ENCODE peak calls at places on chromosomes 13 and 19, in eight cellular contexts. One of them, this sample, is unnamed.
A peak's percentile ranks its signal among the peaks of the same experiment; 100 is the strongest.

GRCh38 chr13:36332986-36333385 is 13.2 kb downstream of the SPART start:
- DNase-seq in nucleus accumbens: no peak
- DNase-seq in ACHN: peak; percentile 39
- DNase-seq in activated naive CD4-positive, alpha-beta T cell: no peak
- DNase-seq in NCI-H1105 treated with DMSO at 0.1 percent for 48 hours: no peak
- DNase-seq in NB4: peak; percentile 47
- DNase-seq in iPS DF 19.7: no peak
- DNase-seq in NCI-H510A treated with DMSO at 0.1 percent for 48 hours: no peak
- DNase-seq in this sample: no peak

GRCh38 chr13:96141032-96141431 is 51.1 kb downstream of the HS6ST3 start:
- DNase-seq in nucleus accumbens: no peak
- DNase-seq in NCI-H1105 treated with DMSO at 0.1 percent for 48 hours: no peak
- DNase-seq in NCI-H510A treated with DMSO at 0.1 percent for 48 hours: peak; percentile 19
- DNase-seq in NB4: peak; percentile 35
- DNase-seq in iPS DF 19.7: no peak
- DNase-seq in ACHN: peak; percentile 32
- DNase-seq in activated naive CD4-positive, alpha-beta T cell: no peak
- DNase-seq in this sample: no peak

GRCh38 chr19:10797541-10798256 is 38.3 kb downstream of the TMED1 start:
- DNase-seq in NB4: peak; percentile 20
- DNase-seq in NCI-H1105 treated with DMSO at 0.1 percent for 48 hours: no peak
- DNase-seq in nucleus accumbens: peak; percentile 17
- DNase-seq in NCI-H510A treated with DMSO at 0.1 percent for 48 hours: no peak
- DNase-seq in activated naive CD4-positive, alpha-beta T cell: peak; percentile 35
- DNase-seq in iPS DF 19.7: no peak
- DNase-seq in ACHN: no peak
- DNase-seq in this sample: peak; percentile 50

GRCh38 chr13:46355088-46355468 is 32.0 kb downstream of the RUBCNL start:
- DNase-seq in nucleus accumbens: no peak
- DNase-seq in NCI-H1105 treated with DMSO at 0.1 percent for 48 hours: no peak
- DNase-seq in NCI-H510A treated with DMSO at 0.1 percent for 48 hours: no peak
- DNase-seq in NB4: no peak
- DNase-seq in ACHN: no peak
- DNase-seq in activated naive CD4-positive, alpha-beta T cell: no peak
- DNase-seq in iPS DF 19.7: no peak
- DNase-seq in this sample: no peak

GRCh38 chr13:111361046-111361872 is 40.8 kb downstream of the TEX29 start:
- DNase-seq in NB4: no peak
- DNase-seq in ACHN: no peak
- DNase-seq in iPS DF 19.7: no peak
- DNase-seq in NCI-H1105 treated with DMSO at 0.1 percent for 48 hours: no peak
- DNase-seq in nucleus accumbens: no peak
- DNase-seq in activated naive CD4-positive, alpha-beta T cell: no peak
- DNase-seq in NCI-H510A treated with DMSO at 0.1 percent for 48 hours: no peak
- DNase-seq in this sample: no peak

GRCh38 chr19:49340069-49340864 is 5.1 kb downstream of the CD37 start:
- DNase-seq in NB4: peak; percentile 82
- DNase-seq in NCI-H510A treated with DMSO at 0.1 percent for 48 hours: no peak
- DNase-seq in nucleus accumbens: no peak
- DNase-seq in ACHN: no peak
- DNase-seq in iPS DF 19.7: no peak
- DNase-seq in activated naive CD4-positive, alpha-beta T cell: no peak
- DNase-seq in NCI-H1105 treated with DMSO at 0.1 percent for 48 hours: peak; percentile 82
- DNase-seq in this sample: no peak

GRCh38 chr19:46787331-46788100 is 878 bp downstream of the SLC1A5 start:
- DNase-seq in nucleus accumbens: no peak
- DNase-seq in activated naive CD4-positive, alpha-beta T cell: peak; percentile 12
- DNase-seq in NCI-H1105 treated with DMSO at 0.1 percent for 48 hours: peak; percentile 45
- DNase-seq in NB4: peak; percentile 94
- DNase-seq in NCI-H510A treated with DMSO at 0.1 percent for 48 hours: peak; percentile 31
- DNase-seq in iPS DF 19.7: no peak
- DNase-seq in ACHN: peak; percentile 59
- DNase-seq in this sample: peak; percentile 41

GRCh38 chr19:32206065-32206464 is 139.3 kb upstream of the ZNF507 start:
- DNase-seq in activated naive CD4-positive, alpha-beta T cell: no peak
- DNase-seq in ACHN: no peak
- DNase-seq in NCI-H510A treated with DMSO at 0.1 percent for 48 hours: no peak
- DNase-seq in iPS DF 19.7: no peak
- DNase-seq in NCI-H1105 treated with DMSO at 0.1 percent for 48 hours: no peak
- DNase-seq in nucleus accumbens: no peak
- DNase-seq in NB4: no peak
- DNase-seq in this sample: no peak

GRCh38 chr13:105365831-105366230 is 1169.6 kb downstream of the EFNB2 start:
- DNase-seq in nucleus accumbens: no peak
- DNase-seq in NB4: peak; percentile 79
- DNase-seq in ACHN: no peak
- DNase-seq in iPS DF 19.7: no peak
- DNase-seq in NCI-H510A treated with DMSO at 0.1 percent for 48 hours: no peak
- DNase-seq in NCI-H1105 treated with DMSO at 0.1 percent for 48 hours: no peak
- DNase-seq in activated naive CD4-positive, alpha-beta T cell: no peak
- DNase-seq in this sample: no peak

GRCh38 chr19:35295792-35296462 is 4.0 kb downstream of the MAG start:
- DNase-seq in NB4: no peak
- DNase-seq in activated naive CD4-positive, alpha-beta T cell: peak; percentile 38
- DNase-seq in ACHN: no peak
- DNase-seq in NCI-H510A treated with DMSO at 0.1 percent for 48 hours: no peak
- DNase-seq in iPS DF 19.7: no peak
- DNase-seq in NCI-H1105 treated with DMSO at 0.1 percent for 48 hours: no peak
- DNase-seq in nucleus accumbens: no peak
- DNase-seq in this sample: no peak

GRCh38 chr19:38805180-38805579 is 7.6 kb downstream of the LGALS4 start:
- DNase-seq in iPS DF 19.7: no peak
- DNase-seq in NCI-H1105 treated with DMSO at 0.1 percent for 48 hours: no peak
- DNase-seq in ACHN: no peak
- DNase-seq in activated naive CD4-positive, alpha-beta T cell: no peak
- DNase-seq in nucleus accumbens: no peak
- DNase-seq in NCI-H510A treated with DMSO at 0.1 percent for 48 hours: no peak
- DNase-seq in NB4: no peak
- DNase-seq in this sample: no peak

GRCh38 chr13:35789335-35790166 is 313.1 kb upstream of the MAB21L1 start:
- DNase-seq in NCI-H1105 treated with DMSO at 0.1 percent for 48 hours: peak; percentile 35
- DNase-seq in ACHN: peak; percentile 49
- DNase-seq in nucleus accumbens: no peak
- DNase-seq in NB4: peak; percentile 51
- DNase-seq in iPS DF 19.7: no peak
- DNase-seq in activated naive CD4-positive, alpha-beta T cell: no peak
- DNase-seq in NCI-H510A treated with DMSO at 0.1 percent for 48 hours: peak; percentile 14
- DNase-seq in this sample: no peak

GRCh38 chr13:28707629-28708427 is 10.9 kb downstream of the SLC46A3 start:
- DNase-seq in ACHN: no peak
- DNase-seq in iPS DF 19.7: no peak
- DNase-seq in activated naive CD4-positive, alpha-beta T cell: no peak
- DNase-seq in NCI-H510A treated with DMSO at 0.1 percent for 48 hours: no peak
- DNase-seq in NB4: peak; percentile 90
- DNase-seq in nucleus accumbens: no peak
- DNase-seq in NCI-H1105 treated with DMSO at 0.1 percent for 48 hours: no peak
- DNase-seq in this sample: no peak

GRCh38 chr13:23851106-23851505 is 38.1 kb downstream of the MIPEP start:
- DNase-seq in NCI-H1105 treated with DMSO at 0.1 percent for 48 hours: no peak
- DNase-seq in NCI-H510A treated with DMSO at 0.1 percent for 48 hours: no peak
- DNase-seq in activated naive CD4-positive, alpha-beta T cell: no peak
- DNase-seq in ACHN: no peak
- DNase-seq in NB4: no peak
- DNase-seq in iPS DF 19.7: no peak
- DNase-seq in nucleus accumbens: no peak
- DNase-seq in this sample: no peak

GRCh38 chr19:7346488-7346971 is 2.2 kb upstream of the ARHGEF18 start:
- DNase-seq in NCI-H1105 treated with DMSO at 0.1 percent for 48 hours: no peak
- DNase-seq in nucleus accumbens: no peak
- DNase-seq in activated naive CD4-positive, alpha-beta T cell: no peak
- DNase-seq in NB4: peak; percentile 32
- DNase-seq in ACHN: no peak
- DNase-seq in iPS DF 19.7: no peak
- DNase-seq in NCI-H510A treated with DMSO at 0.1 percent for 48 hours: no peak
- DNase-seq in this sample: no peak

GRCh38 chr13:109545964-109546363 is 240.4 kb downstream of the IRS2 start:
- DNase-seq in NB4: no peak
- DNase-seq in NCI-H1105 treated with DMSO at 0.1 percent for 48 hours: no peak
- DNase-seq in nucleus accumbens: no peak
- DNase-seq in NCI-H510A treated with DMSO at 0.1 percent for 48 hours: no peak
- DNase-seq in iPS DF 19.7: no peak
- DNase-seq in activated naive CD4-positive, alpha-beta T cell: no peak
- DNase-seq in ACHN: no peak
- DNase-seq in this sample: no peak

GRCh38 chr19:38714354-38714778 is 29.9 kb downstream of the CAPN12 start:
- DNase-seq in NCI-H1105 treated with DMSO at 0.1 percent for 48 hours: no peak
- DNase-seq in iPS DF 19.7: no peak
- DNase-seq in activated naive CD4-positive, alpha-beta T cell: no peak
- DNase-seq in nucleus accumbens: no peak
- DNase-seq in ACHN: no peak
- DNase-seq in NB4: no peak
- DNase-seq in NCI-H510A treated with DMSO at 0.1 percent for 48 hours: no peak
- DNase-seq in this sample: no peak

GRCh38 chr13:101382086-101382485 is 34.2 kb downstream of the NALCN start:
- DNase-seq in activated naive CD4-positive, alpha-beta T cell: no peak
- DNase-seq in nucleus accumbens: no peak
- DNase-seq in NCI-H510A treated with DMSO at 0.1 percent for 48 hours: no peak
- DNase-seq in iPS DF 19.7: no peak
- DNase-seq in ACHN: no peak
- DNase-seq in NB4: no peak
- DNase-seq in NCI-H1105 treated with DMSO at 0.1 percent for 48 hours: peak; percentile 39
- DNase-seq in this sample: no peak

GRCh38 chr13:22422712-22423111 is 751.8 kb downstream of the FGF9 start:
- DNase-seq in ACHN: no peak
- DNase-seq in NB4: no peak
- DNase-seq in NCI-H1105 treated with DMSO at 0.1 percent for 48 hours: no peak
- DNase-seq in iPS DF 19.7: no peak
- DNase-seq in activated naive CD4-positive, alpha-beta T cell: no peak
- DNase-seq in nucleus accumbens: no peak
- DNase-seq in NCI-H510A treated with DMSO at 0.1 percent for 48 hours: no peak
- DNase-seq in this sample: no peak

GRCh38 chr13:73693215-73693614 is 441.0 kb downstream of the KLF12 start:
- DNase-seq in NCI-H1105 treated with DMSO at 0.1 percent for 48 hours: no peak
- DNase-seq in nucleus accumbens: no peak
- DNase-seq in iPS DF 19.7: no peak
- DNase-seq in NCI-H510A treated with DMSO at 0.1 percent for 48 hours: no peak
- DNase-seq in activated naive CD4-positive, alpha-beta T cell: no peak
- DNase-seq in NB4: no peak
- DNase-seq in ACHN: no peak
- DNase-seq in this sample: no peak

GRCh38 chr19:1154731-1155351 is 19.2 kb downstream of the SBNO2 start:
- DNase-seq in NCI-H510A treated with DMSO at 0.1 percent for 48 hours: no peak
- DNase-seq in activated naive CD4-positive, alpha-beta T cell: no peak
- DNase-seq in NB4: peak; percentile 85
- DNase-seq in iPS DF 19.7: no peak
- DNase-seq in nucleus accumbens: peak; percentile 16
- DNase-seq in NCI-H1105 treated with DMSO at 0.1 percent for 48 hours: no peak
- DNase-seq in ACHN: no peak
- DNase-seq in this sample: no peak

GRCh38 chr19:1206733-1207301 is 1.2 kb downstream of the STK11 start:
- DNase-seq in NCI-H1105 treated with DMSO at 0.1 percent for 48 hours: no peak
- DNase-seq in nucleus accumbens: no peak
- DNase-seq in NCI-H510A treated with DMSO at 0.1 percent for 48 hours: no peak
- DNase-seq in NB4: peak; percentile 64
- DNase-seq in activated naive CD4-positive, alpha-beta T cell: peak; percentile 28
- DNase-seq in iPS DF 19.7: no peak
- DNase-seq in ACHN: no peak
- DNase-seq in this sample: no peak

GRCh38 chr13:30864352-30865130 is 41.5 kb upstream of the MEDAG start:
- DNase-seq in iPS DF 19.7: no peak
- DNase-seq in NB4: no peak
- DNase-seq in NCI-H1105 treated with DMSO at 0.1 percent for 48 hours: no peak
- DNase-seq in NCI-H510A treated with DMSO at 0.1 percent for 48 hours: no peak
- DNase-seq in nucleus accumbens: no peak
- DNase-seq in activated naive CD4-positive, alpha-beta T cell: no peak
- DNase-seq in ACHN: peak; percentile 24
- DNase-seq in this sample: no peak

GRCh38 chr13:69755101-69755500 is 352.5 kb upstream of the ATXN8OS start:
- DNase-seq in NCI-H510A treated with DMSO at 0.1 percent for 48 hours: no peak
- DNase-seq in iPS DF 19.7: no peak
- DNase-seq in activated naive CD4-positive, alpha-beta T cell: no peak
- DNase-seq in nucleus accumbens: no peak
- DNase-seq in NB4: peak; percentile 15
- DNase-seq in NCI-H1105 treated with DMSO at 0.1 percent for 48 hours: no peak
- DNase-seq in ACHN: no peak
- DNase-seq in this sample: no peak

GRCh38 chr13:112994084-112994780 is 25.2 kb downstream of the MCF2L start:
- DNase-seq in iPS DF 19.7: no peak
- DNase-seq in activated naive CD4-positive, alpha-beta T cell: no peak
- DNase-seq in NB4: no peak
- DNase-seq in nucleus accumbens: no peak
- DNase-seq in ACHN: no peak
- DNase-seq in NCI-H510A treated with DMSO at 0.1 percent for 48 hours: no peak
- DNase-seq in NCI-H1105 treated with DMSO at 0.1 percent for 48 hours: no peak
- DNase-seq in this sample: no peak

GRCh38 chr19:17584132-17584531 is 28.7 kb downstream of the COLGALT1 start:
- DNase-seq in nucleus accumbens: no peak
- DNase-seq in ACHN: no peak
- DNase-seq in NCI-H510A treated with DMSO at 0.1 percent for 48 hours: no peak
- DNase-seq in activated naive CD4-positive, alpha-beta T cell: no peak
- DNase-seq in NCI-H1105 treated with DMSO at 0.1 percent for 48 hours: no peak
- DNase-seq in iPS DF 19.7: no peak
- DNase-seq in NB4: no peak
- DNase-seq in this sample: no peak

GRCh38 chr13:38979891-38980627 is 10.6 kb downstream of the STOML3 start:
- DNase-seq in NCI-H510A treated with DMSO at 0.1 percent for 48 hours: no peak
- DNase-seq in NCI-H1105 treated with DMSO at 0.1 percent for 48 hours: no peak
- DNase-seq in NB4: no peak
- DNase-seq in iPS DF 19.7: no peak
- DNase-seq in activated naive CD4-positive, alpha-beta T cell: no peak
- DNase-seq in nucleus accumbens: peak; percentile 5
- DNase-seq in ACHN: no peak
- DNase-seq in this sample: peak; percentile 35

GRCh38 chr19:34926685-34927375 is at the start of gene ZNF30:
- DNase-seq in ACHN: peak; percentile 81
- DNase-seq in NCI-H1105 treated with DMSO at 0.1 percent for 48 hours: peak; percentile 82
- DNase-seq in activated naive CD4-positive, alpha-beta T cell: peak; percentile 71
- DNase-seq in NB4: peak; percentile 79
- DNase-seq in nucleus accumbens: peak; percentile 74
- DNase-seq in iPS DF 19.7: peak; percentile 77
- DNase-seq in NCI-H510A treated with DMSO at 0.1 percent for 48 hours: no peak
- DNase-seq in this sample: peak; percentile 94

GRCh38 chr13:51684076-51684475 is 99.8 kb downstream of the WDFY2 start:
- DNase-seq in nucleus accumbens: no peak
- DNase-seq in NCI-H510A treated with DMSO at 0.1 percent for 48 hours: no peak
- DNase-seq in NB4: no peak
- DNase-seq in activated naive CD4-positive, alpha-beta T cell: no peak
- DNase-seq in ACHN: no peak
- DNase-seq in NCI-H1105 treated with DMSO at 0.1 percent for 48 hours: no peak
- DNase-seq in iPS DF 19.7: no peak
- DNase-seq in this sample: no peak

This sample was measured in dorsolateral prefrontal cortex.